ENCODE peak calls at places on chromosomes 5 and 9, in six cellular contexts. One of them, this sample, is unnamed.

GRCh38 chr5:7261049-7261448 is 134.9 kb upstream of the ADCY2 start:
- DNase-seq in lung: no peak
- DNase-seq in hepatocyte: peak; percentile 67
- DNase-seq in foreskin fibroblast: peak; percentile 5
- DNase-seq in PC-9: peak; percentile 39
- DNase-seq in Peyer's patch: peak; percentile 51
- DNase-seq in this sample: no peak

GRCh38 chr9:135888766-135889394 is 18.5 kb downstream of the CAMSAP1 start:
- DNase-seq in lung: no peak
- DNase-seq in PC-9: no peak
- DNase-seq in hepatocyte: no peak
- DNase-seq in foreskin fibroblast: no peak
- DNase-seq in Peyer's patch: no peak
- DNase-seq in this sample: no peak

GRCh38 chr9:6758418-6759113 is 793 bp downstream of the KDM4C start:
- DNase-seq in lung: peak; percentile 35
- DNase-seq in foreskin fibroblast: peak; percentile 31
- DNase-seq in Peyer's patch: peak; percentile 83
- DNase-seq in PC-9: no peak
- DNase-seq in hepatocyte: peak; percentile 75
- DNase-seq in this sample: peak; percentile 71

GRCh38 chr5:107470007-107470582 is 200.6 kb downstream of the EFNA5 start:
- DNase-seq in Peyer's patch: no peak
- DNase-seq in PC-9: peak; percentile 84
- DNase-seq in hepatocyte: no peak
- DNase-seq in lung: no peak
- DNase-seq in foreskin fibroblast: peak; percentile 35
- DNase-seq in this sample: no peak

GRCh38 chr5:42949348-42950090 is 90.6 kb downstream of the ANXA2R start:
- DNase-seq in hepatocyte: no peak
- DNase-seq in lung: peak; percentile 49
- DNase-seq in Peyer's patch: peak; percentile 89
- DNase-seq in foreskin fibroblast: peak; percentile 77
- DNase-seq in PC-9: no peak
- DNase-seq in this sample: peak; percentile 58

GRCh38 chr5:43432486-43433365 is 20.5 kb upstream of the CCL28 start:
- DNase-seq in hepatocyte: peak; percentile 72
- DNase-seq in lung: peak; percentile 87
- DNase-seq in foreskin fibroblast: peak; percentile 72
- DNase-seq in Peyer's patch: peak; percentile 70
- DNase-seq in PC-9: peak; percentile 99
- DNase-seq in this sample: no peak

GRCh38 chr5:100647461-100648230 is 112.5 kb downstream of the FAM174A start:
- DNase-seq in lung: peak; percentile 78
- DNase-seq in foreskin fibroblast: no peak
- DNase-seq in hepatocyte: peak; percentile 61
- DNase-seq in PC-9: no peak
- DNase-seq in Peyer's patch: peak; percentile 77
- DNase-seq in this sample: no peak

GRCh38 chr9:89716559-89716958 is 111.7 kb downstream of the GADD45G start:
- DNase-seq in PC-9: no peak
- DNase-seq in foreskin fibroblast: no peak
- DNase-seq in hepatocyte: no peak
- DNase-seq in Peyer's patch: peak; percentile 30
- DNase-seq in lung: no peak
- DNase-seq in this sample: no peak

GRCh38 chr9:124298646-124299235 is 41.0 kb downstream of the NEK6 start:
- DNase-seq in Peyer's patch: no peak
- DNase-seq in foreskin fibroblast: no peak
- DNase-seq in lung: no peak
- DNase-seq in hepatocyte: no peak
- DNase-seq in PC-9: no peak
- DNase-seq in this sample: no peak

GRCh38 chr5:5380298-5380697 is 42.2 kb upstream of the ICE1 start:
- DNase-seq in lung: no peak
- DNase-seq in PC-9: no peak
- DNase-seq in Peyer's patch: no peak
- DNase-seq in hepatocyte: no peak
- DNase-seq in foreskin fibroblast: no peak
- DNase-seq in this sample: no peak

GRCh38 chr5:142544946-142545652 is 140.8 kb downstream of the FGF1 start:
- DNase-seq in Peyer's patch: no peak
- DNase-seq in lung: no peak
- DNase-seq in PC-9: no peak
- DNase-seq in hepatocyte: no peak
- DNase-seq in foreskin fibroblast: no peak
- DNase-seq in this sample: no peak

GRCh38 chr9:133855802-133856592 is 117.8 kb upstream of the SARDH start:
- DNase-seq in lung: peak; percentile 69
- DNase-seq in Peyer's patch: peak; percentile 90
- DNase-seq in hepatocyte: peak; percentile 89
- DNase-seq in PC-9: peak; percentile 91
- DNase-seq in foreskin fibroblast: peak; percentile 38
- DNase-seq in this sample: no peak

GRCh38 chr5:169629847-169630548 is 7.1 kb upstream of the DOCK2 start:
- DNase-seq in PC-9: peak; percentile 56
- DNase-seq in hepatocyte: peak; percentile 49
- DNase-seq in foreskin fibroblast: peak; percentile 86
- DNase-seq in Peyer's patch: no peak
- DNase-seq in lung: no peak
- DNase-seq in this sample: no peak

GRCh38 chr9:87862536-87863268 is 20.0 kb upstream of the SPATA31E1 start:
- DNase-seq in PC-9: peak; percentile 91
- DNase-seq in hepatocyte: peak; percentile 37
- DNase-seq in Peyer's patch: no peak
- DNase-seq in foreskin fibroblast: peak; percentile 72
- DNase-seq in lung: no peak
- DNase-seq in this sample: no peak
- H3K4me3 ChIP-seq in PC-9: peak overlapping the region; percentile 27
- H3K4me3 ChIP-seq in hepatocyte: no peak overlapping the region
- H3K4me3 ChIP-seq in Peyer's patch: no peak overlapping the region
- H3K4me3 ChIP-seq in foreskin fibroblast: no peak overlapping the region
- H3K4me3 ChIP-seq in lung: no peak overlapping the region
- H3K4me3 ChIP-seq in this sample: no peak overlapping the region

GRCh38 chr5:161481922-161482321 is 64.6 kb downstream of the GABRB2 start:
- DNase-seq in Peyer's patch: no peak
- DNase-seq in hepatocyte: no peak
- DNase-seq in PC-9: no peak
- DNase-seq in foreskin fibroblast: no peak
- DNase-seq in lung: no peak
- DNase-seq in this sample: no peak
- H3K4me3 ChIP-seq in Peyer's patch: no peak overlapping the region
- H3K4me3 ChIP-seq in hepatocyte: no peak overlapping the region
- H3K4me3 ChIP-seq in PC-9: no peak overlapping the region
- H3K4me3 ChIP-seq in foreskin fibroblast: no peak overlapping the region
- H3K4me3 ChIP-seq in lung: no peak overlapping the region
- H3K4me3 ChIP-seq in this sample: no peak overlapping the region

GRCh38 chr5:172603425-172603824 is 37.6 kb upstream of the NEURL1B start:
- DNase-seq in PC-9: no peak
- DNase-seq in Peyer's patch: no peak
- DNase-seq in hepatocyte: peak; percentile 30
- DNase-seq in foreskin fibroblast: peak; percentile 18
- DNase-seq in lung: no peak
- DNase-seq in this sample: no peak
- H3K4me3 ChIP-seq in PC-9: no peak overlapping the region
- H3K4me3 ChIP-seq in Peyer's patch: no peak overlapping the region
- H3K4me3 ChIP-seq in hepatocyte: no peak overlapping the region
- H3K4me3 ChIP-seq in foreskin fibroblast: no peak overlapping the region
- H3K4me3 ChIP-seq in lung: no peak overlapping the region
- H3K4me3 ChIP-seq in this sample: no peak overlapping the region

DNA sequence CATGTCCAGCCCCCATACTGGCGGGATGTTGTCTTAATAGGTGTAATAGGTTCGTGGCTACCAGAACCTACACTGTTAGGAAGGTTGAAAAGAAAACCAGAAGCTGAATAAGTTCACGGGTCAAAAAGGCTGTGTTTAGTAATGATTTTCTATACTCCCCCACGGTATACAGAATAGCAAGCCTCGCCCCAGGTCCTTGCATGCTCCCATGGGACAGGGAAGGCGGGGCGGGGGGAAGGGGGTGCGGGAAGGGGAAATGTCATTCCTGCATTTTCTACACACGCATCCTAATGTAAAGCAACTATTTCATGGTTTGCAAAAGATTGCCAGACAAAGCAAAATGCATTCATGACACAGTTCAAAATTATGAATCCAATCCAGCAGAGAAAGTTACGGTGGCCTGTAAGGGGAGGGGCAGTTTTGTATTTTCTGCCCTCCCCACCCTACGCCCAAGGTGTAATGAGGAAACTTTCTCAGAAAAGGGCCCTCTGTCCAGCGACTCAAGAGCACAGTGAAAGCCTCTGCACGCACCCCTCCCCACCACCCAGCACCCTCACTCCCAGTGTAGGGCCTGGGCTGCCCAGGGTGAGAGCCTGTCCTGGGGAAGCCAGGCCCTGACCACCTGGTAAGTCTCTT is 105.3 kb downstream of the ROR2 start:
- DNase-seq in lung: no peak
- DNase-seq in PC-9: no peak
- DNase-seq in hepatocyte: no peak
- DNase-seq in foreskin fibroblast: no peak
- DNase-seq in Peyer's patch: no peak
- DNase-seq in this sample: no peak
- H3K4me3 ChIP-seq in lung: no peak overlapping the region
- H3K4me3 ChIP-seq in PC-9: no peak overlapping the region
- H3K4me3 ChIP-seq in hepatocyte: no peak overlapping the region
- H3K4me3 ChIP-seq in foreskin fibroblast: no peak overlapping the region
- H3K4me3 ChIP-seq in Peyer's patch: no peak overlapping the region
- H3K4me3 ChIP-seq in this sample: no peak overlapping the region

DNA sequence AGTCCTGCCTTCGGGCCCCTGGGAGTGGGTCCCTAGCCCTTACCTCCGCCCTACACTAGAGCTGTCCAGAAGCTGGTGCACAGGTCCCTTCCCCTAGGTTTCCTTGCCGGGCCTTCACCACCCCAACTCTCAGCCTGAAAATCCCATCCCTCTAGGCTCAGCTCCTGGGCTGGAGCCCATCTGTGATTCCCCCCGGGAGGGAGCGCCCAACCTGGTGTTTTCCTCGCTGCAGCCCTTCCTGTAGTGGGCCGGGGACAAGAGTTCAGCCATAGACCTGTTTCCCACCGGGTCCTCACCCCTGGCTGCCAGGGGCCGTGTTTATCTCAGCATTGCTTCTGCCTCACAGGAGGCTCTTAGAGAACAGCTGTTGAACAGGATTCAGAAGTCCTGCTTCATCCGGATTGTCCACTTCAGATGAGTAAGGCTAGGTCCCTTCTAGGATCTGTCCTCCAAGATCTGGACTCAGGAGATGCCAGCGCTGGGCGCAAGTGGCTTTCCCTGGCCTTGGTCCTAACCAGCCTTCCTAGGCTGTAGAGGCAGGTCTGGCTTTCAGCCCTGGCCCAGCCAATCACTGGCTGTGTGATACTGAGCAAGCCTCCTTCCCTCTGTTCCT is 965 bp downstream of the GLIPR2 start:
- DNase-seq in hepatocyte: no peak
- DNase-seq in Peyer's patch: peak; percentile 47
- DNase-seq in foreskin fibroblast: no peak
- DNase-seq in lung: no peak
- DNase-seq in PC-9: no peak
- DNase-seq in this sample: no peak
- H3K4me3 ChIP-seq in hepatocyte: peak overlapping the region; percentile 76
- H3K4me3 ChIP-seq in Peyer's patch: peak overlapping the region; percentile 82
- H3K4me3 ChIP-seq in foreskin fibroblast: peak overlapping the region; percentile 66
- H3K4me3 ChIP-seq in lung: peak overlapping the region; percentile 64
- H3K4me3 ChIP-seq in PC-9: peak overlapping the region; percentile 63
- H3K4me3 ChIP-seq in this sample: peak overlapping the region; percentile 78

DNA sequence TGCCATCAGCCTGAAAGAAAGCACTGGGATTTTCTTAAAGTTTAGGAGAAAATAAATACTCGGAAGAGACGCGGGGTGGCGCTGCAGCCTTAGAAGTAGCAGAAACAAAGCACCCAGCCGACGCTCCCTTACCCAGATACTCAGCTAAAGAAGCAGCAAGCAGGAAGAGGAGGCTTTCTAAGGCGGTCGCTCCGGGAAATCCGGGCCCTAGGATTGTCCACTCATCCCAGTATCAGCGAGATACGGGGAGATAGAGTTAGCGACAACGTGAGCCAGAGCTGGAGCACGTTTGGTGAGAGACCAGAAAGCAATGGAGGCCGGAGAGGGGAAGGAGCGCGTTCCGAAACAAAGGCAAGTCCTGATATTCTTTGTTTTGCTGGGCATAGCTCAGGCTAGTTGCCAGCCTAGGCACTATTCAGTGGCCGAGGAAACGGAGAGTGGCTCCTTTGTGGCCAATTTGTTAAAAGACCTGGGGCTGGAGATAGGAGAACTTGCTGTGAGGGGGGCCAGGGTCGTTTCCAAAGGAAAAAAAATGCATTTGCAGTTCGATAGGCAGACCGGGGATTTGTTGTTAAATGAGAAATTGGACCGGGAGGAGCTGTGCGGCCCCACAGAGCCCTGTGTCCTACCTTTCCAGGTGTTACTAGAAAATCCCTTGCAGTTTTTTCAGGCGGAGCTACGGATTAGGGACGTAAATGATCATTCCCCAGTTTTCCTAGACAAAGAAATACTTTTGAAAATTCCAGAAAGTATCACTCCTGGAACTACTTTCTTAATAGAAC is at the start of gene PCDHB2:
- DNase-seq in lung: no peak
- DNase-seq in Peyer's patch: no peak
- DNase-seq in hepatocyte: peak; percentile 93
- DNase-seq in PC-9: no peak
- DNase-seq in foreskin fibroblast: no peak
- DNase-seq in this sample: no peak
- H3K4me3 ChIP-seq in lung: peak within 1 kb of the TSS; percentile 28
- H3K4me3 ChIP-seq in Peyer's patch: no peak within 1 kb of the TSS
- H3K4me3 ChIP-seq in hepatocyte: peak within 1 kb of the TSS; percentile 62
- H3K4me3 ChIP-seq in PC-9: no peak within 1 kb of the TSS
- H3K4me3 ChIP-seq in foreskin fibroblast: peak within 1 kb of the TSS; percentile 28
- H3K4me3 ChIP-seq in this sample: no peak within 1 kb of the TSS

GRCh38 chr5:34748431-34748830 is 90.5 kb upstream of the TTC23L start:
- DNase-seq in PC-9: no peak
- DNase-seq in Peyer's patch: no peak
- DNase-seq in hepatocyte: no peak
- DNase-seq in lung: no peak
- DNase-seq in foreskin fibroblast: no peak
- DNase-seq in this sample: no peak
- H3K4me3 ChIP-seq in PC-9: no peak overlapping the region
- H3K4me3 ChIP-seq in Peyer's patch: no peak overlapping the region
- H3K4me3 ChIP-seq in hepatocyte: no peak overlapping the region
- H3K4me3 ChIP-seq in lung: no peak overlapping the region
- H3K4me3 ChIP-seq in foreskin fibroblast: no peak overlapping the region
- H3K4me3 ChIP-seq in this sample: no peak overlapping the region

DNA sequence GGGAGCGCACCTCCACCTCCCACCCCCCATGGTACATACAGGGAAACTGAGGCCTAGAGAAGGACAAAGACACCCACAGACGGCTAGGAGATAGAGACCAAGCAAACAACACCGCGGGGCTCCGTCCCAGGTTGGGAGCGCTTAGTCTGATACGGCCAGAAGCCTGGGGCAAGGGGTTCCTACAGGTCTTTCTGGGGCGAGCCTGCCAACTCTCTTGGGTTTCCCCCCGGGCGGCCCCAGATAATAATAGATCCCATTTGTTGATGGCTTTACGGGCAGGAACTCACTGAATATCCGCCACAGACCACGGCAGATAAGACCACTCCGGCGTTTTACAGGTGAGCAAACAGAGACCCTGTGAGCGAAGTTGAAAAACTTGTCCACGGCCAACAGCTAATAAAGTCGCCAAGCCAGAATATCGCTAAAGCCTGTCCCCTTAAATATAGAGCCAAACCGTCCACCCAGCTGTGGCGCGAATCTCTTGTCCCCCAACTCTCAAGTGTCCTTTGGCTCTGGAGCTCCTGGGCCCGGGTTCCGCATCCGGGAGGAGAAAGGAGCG is 5.1 kb upstream of the EBF1 start:
- DNase-seq in lung: no peak
- DNase-seq in Peyer's patch: no peak
- DNase-seq in PC-9: no peak
- DNase-seq in hepatocyte: no peak
- DNase-seq in foreskin fibroblast: no peak
- DNase-seq in this sample: no peak
- H3K4me3 ChIP-seq in lung: no peak overlapping the region
- H3K4me3 ChIP-seq in Peyer's patch: peak overlapping the region; percentile 12
- H3K4me3 ChIP-seq in PC-9: no peak overlapping the region
- H3K4me3 ChIP-seq in hepatocyte: no peak overlapping the region
- H3K4me3 ChIP-seq in foreskin fibroblast: no peak overlapping the region
- H3K4me3 ChIP-seq in this sample: no peak overlapping the region

This sample was measured in naive thymus-derived CD4-positive, alpha-beta T cell.